ENCODE peak calls at places on chromosomes 4 and X, in seven cellular contexts. U, P, C, J, T, S and M are unnamed samples.

GRCh38 chr4:63937961-63938360 is 471.3 kb downstream of the TECRL start:
- DNase-seq in T (no peak), U (peak; percentile 35), P (no peak), C (no peak), J (peak; percentile 0), S (no peak), M (no peak)

GRCh38 chrX:51825432-51825831 is 68.0 kb upstream of the MAGED1 start:
- DNase-seq in C (no peak), J (no peak), P (no peak), U (no peak), T (peak; percentile 17), S (no peak), M (no peak)

GRCh38 chrX:12292996-12293765 is 154.9 kb downstream of the FRMPD4 start:
- DNase-seq in S (no peak), C (no peak), J (peak; percentile 29), U (peak; percentile 38), P (no peak), T (no peak), M (no peak)

GRCh38 chr4:150348079-150348478 is 233.9 kb upstream of the MAB21L2 start:
- DNase-seq in C (no peak), U (peak; percentile 57), T (no peak), S (peak; percentile 39), J (peak; percentile 74), P (no peak), M (no peak)

GRCh38 chrX:111168314-111168713 is 72.3 kb downstream of the PAK3 start:
- DNase-seq in J (no peak), S (no peak), P (no peak), T (no peak), C (peak; percentile 7), U (peak; percentile 1), M (no peak)

GRCh38 chrX:66030505-66031317 is 9.2 kb downstream of the VSIG4 start:
- DNase-seq in S (peak; percentile 15), P (peak; percentile 25), U (peak; percentile 15), T (no peak), C (peak; percentile 3), J (no peak), M (no peak)

GRCh38 chrX:85964744-85965143 is 82.6 kb downstream of the CHM start:
- DNase-seq in U (peak; percentile 17), T (no peak), S (no peak), C (no peak), P (no peak), J (no peak), M (no peak)

GRCh38 chr4:102420563-102421221 is 75.4 kb upstream of the SLC39A8 start:
- DNase-seq in P (no peak), C (no peak), T (no peak), J (peak; percentile 12), U (peak; percentile 6), S (no peak), M (no peak)

GRCh38 chr4:148849581-148849980 is 407.4 kb upstream of the NR3C2 start:
- DNase-seq in S (no peak), J (no peak), U (no peak), T (no peak), P (no peak), C (no peak), M (no peak)

GRCh38 chr4:148847544-148847943 is 405.3 kb upstream of the NR3C2 start:
- DNase-seq in P (peak; percentile 21), C (no peak), J (no peak), S (no peak), T (no peak), U (no peak), M (no peak)

GRCh38 chr4:148854203-148854602 is 412.0 kb upstream of the NR3C2 start:
- DNase-seq in C (no peak), J (no peak), P (no peak), U (no peak), T (no peak), S (no peak), M (no peak)

GRCh38 chr4:148850257-148850995 is 408.2 kb upstream of the NR3C2 start:
- DNase-seq in P (no peak), S (no peak), C (no peak), T (no peak), U (no peak), J (no peak), M (no peak)

DNA sequence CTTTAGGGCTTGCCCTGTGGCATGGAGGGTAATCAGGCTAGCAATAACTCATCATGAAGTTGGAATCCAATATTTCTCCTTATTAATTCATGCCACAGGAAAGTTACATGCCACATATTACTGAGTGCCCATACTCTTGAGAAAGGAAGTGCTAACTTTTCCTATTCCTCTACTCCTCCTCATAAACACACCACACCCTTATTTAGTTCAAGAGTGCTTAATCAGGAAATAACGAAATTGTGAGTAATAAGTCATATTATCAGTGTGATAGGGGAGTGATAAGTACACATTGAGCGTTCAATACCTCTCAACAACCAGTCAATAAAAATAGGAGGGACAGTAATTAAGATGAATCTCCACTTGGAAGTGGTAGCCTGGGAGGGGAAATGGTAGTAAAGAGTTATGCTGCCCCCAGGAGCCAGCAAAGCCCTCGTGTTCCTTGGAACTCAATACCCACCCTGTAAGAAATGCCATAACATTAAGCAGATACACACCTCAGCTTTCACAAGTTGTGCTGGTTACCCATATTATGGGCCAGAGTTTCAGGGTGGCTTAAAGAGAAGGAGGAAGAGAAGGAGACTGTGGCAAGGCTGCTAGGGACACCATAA is 410.0 kb upstream of the NR3C2 start:
- DNase-seq in U (peak; percentile 2), T (no peak), S (no peak), P (no peak), C (no peak), J (no peak), M (no peak)
- TF ChIP-seq CTCF in U (no peak), T (no peak), S (no peak), P (no peak), C (no peak), J (no peak), M (no peak)

GRCh38 chrX:131789664-131790063 is 233.4 kb upstream of the STK26 start:
- DNase-seq in S (no peak), C (no peak), J (no peak), T (peak; percentile 51), U (no peak), P (no peak), M (no peak)

GRCh38 chrX:131795442-131796229 is 227.5 kb upstream of the STK26 start:
- DNase-seq in C (no peak), J (no peak), P (peak; percentile 28), U (no peak), T (no peak), S (no peak), M (no peak)

GRCh38 chrX:131791608-131792355 is 231.3 kb upstream of the STK26 start:
- DNase-seq in S (no peak), C (no peak), U (no peak), J (no peak), P (no peak), T (no peak), M (no peak)

GRCh38 chrX:131792789-131793462 is 230.2 kb upstream of the STK26 start:
- DNase-seq in U (no peak), J (peak; percentile 93), S (peak; percentile 92), T (peak; percentile 89), C (peak; percentile 4), P (peak; percentile 92), M (no peak)

GRCh38 chrX:131792356-131792749 is 230.7 kb upstream of the STK26 start:
- DNase-seq in U (no peak), P (peak; percentile 94), J (peak; percentile 92), S (peak; percentile 99), T (peak; percentile 92), C (no peak), M (no peak)
- TF ChIP-seq CTCF in U (no peak), P (no peak), J (peak; percentile 40), S (peak; percentile 53), T (peak; percentile 38), C (no peak), M (no peak)

GRCh38 chr4:94561249-94562024 is 109.7 kb downstream of the PDLIM5 start:
- DNase-seq in S (no peak), T (no peak), P (no peak), C (no peak), U (peak; percentile 61), J (peak; percentile 85), M (no peak)

GRCh38 chr4:94562285-94562684 is 110.5 kb downstream of the PDLIM5 start:
- DNase-seq in S (no peak), J (no peak), C (no peak), U (no peak), P (no peak), T (no peak), M (no peak)

GRCh38 chr4:94567811-94568210 is 116.1 kb downstream of the PDLIM5 start:
- DNase-seq in C (no peak), U (no peak), T (peak; percentile 46), S (no peak), P (no peak), J (no peak), M (no peak)

GRCh38 chr4:94566420-94566819 is 114.7 kb downstream of the PDLIM5 start:
- DNase-seq in C (no peak), S (no peak), T (no peak), J (no peak), U (no peak), P (no peak), M (no peak)

DNA sequence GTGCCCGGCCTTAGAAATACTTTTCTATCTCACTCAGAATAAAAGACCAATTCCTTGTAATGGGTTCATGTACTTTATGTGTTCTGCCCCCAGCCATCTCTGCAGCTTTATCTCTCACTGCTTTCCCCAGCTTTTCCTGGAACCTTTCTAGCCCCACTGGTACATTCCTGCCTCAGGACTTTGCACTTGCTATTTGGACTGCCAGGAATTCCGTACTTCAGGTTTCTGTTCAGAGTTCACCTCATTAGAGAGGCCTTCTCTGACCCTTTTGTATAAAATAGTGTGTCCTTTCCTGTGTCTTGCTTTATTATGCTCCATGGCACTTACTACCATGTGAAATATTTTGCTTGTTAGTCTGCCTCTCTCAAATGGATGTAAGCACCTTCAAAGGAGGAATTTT is 112.5 kb downstream of the PDLIM5 start:
- DNase-seq in C (no peak), J (no peak), S (no peak), P (no peak), U (no peak), T (no peak), M (no peak)
- TF ChIP-seq CTCF in C (no peak), J (no peak), S (no peak), P (no peak), U (no peak), T (no peak), M (no peak)

GRCh38 chrX:48833531-48834138 is 1.8 kb downstream of the PCSK1N start:
- DNase-seq in C (no peak), J (no peak), S (no peak), U (no peak), P (no peak), T (no peak), M (no peak)

GRCh38 chrX:48831909-48832291 is 3.5 kb downstream of the PCSK1N start:
- DNase-seq in C (no peak), T (no peak), J (no peak), P (no peak), U (no peak), S (no peak), M (no peak)

GRCh38 chrX:48834383-48834709 is 1.1 kb downstream of the PCSK1N start:
- DNase-seq in J (no peak), U (no peak), P (no peak), S (no peak), T (no peak), C (no peak), M (no peak)

GRCh38 chrX:48829016-48829735 is 2.9 kb downstream of the ERAS start:
- DNase-seq in C (no peak), U (no peak), P (no peak), J (no peak), T (no peak), S (no peak), M (no peak)

GRCh38 chrX:48831136-48831908 is 4.1 kb downstream of the PCSK1N start:
- DNase-seq in C (no peak), T (no peak), U (no peak), S (no peak), J (no peak), P (no peak), M (no peak)
- TF ChIP-seq CTCF in C (no peak), T (no peak), U (no peak), S (no peak), J (no peak), P (no peak), M (no peak)